ENCODE peak calls at places on chromosome 22, in eight cellular contexts. F is lower lobe of right lung; I is Right ventricle myocardium superior; N is stimulated activated effector memory CD8-positive, alpha-beta T cell treated with anti-CD3 and anti-CD28 coated beads, Interleukin-12 subunit alpha, Interleukin-12 subunit beta, amount 100 ng/mL, for 72 hours; K is upper lobe of right lung; O is left lung; Y is gastroesophageal sphincter; M is body of pancreas. T is an unnamed sample.

GRCh38 chr22:20494978-20495860 is at the start of gene KLHL22:
- ATAC-seq in K (peak), Y (peak), O (peak), I (peak), F (peak), M (peak), N (peak), T (peak)

GRCh38 chr22:49936018-49936972 is 17.9 kb downstream of the CRELD2 start:
- ATAC-seq in K (peak), N (peak), M (peak), O (peak), Y (peak), F (peak), I (peak), T (peak)

GRCh38 chr22:41302016-41302767 is 867 bp downstream of the ZC3H7B start:
- ATAC-seq in I (peak), Y (no peak), N (no peak), M (peak), F (peak), O (peak), K (peak), T (no peak)

GRCh38 chr22:39453765-39454378 is 2.9 kb upstream of the MGAT3 start:
- ATAC-seq in N (no peak), K (no peak), I (no peak), Y (no peak), O (no peak), M (no peak), F (no peak), T (no peak)

GRCh38 chr22:22684605-22685561 is 40.5 kb downstream of the GGTLC2 start:
- ATAC-seq in O (peak), M (no peak), I (no peak), Y (no peak), K (peak), F (peak), N (peak), T (peak)

GRCh38 chr22:50403701-50404101 is 60.6 kb downstream of the PPP6R2 start:
- ATAC-seq in F (peak), Y (no peak), O (peak), M (peak), I (peak), K (peak), N (no peak), T (no peak)

GRCh38 chr22:49186756-49187155 is 640.9 kb downstream of the BRD1 start:
- ATAC-seq in M (no peak), F (no peak), Y (no peak), I (no peak), N (no peak), K (no peak), O (no peak), T (no peak)

GRCh38 chr22:47034076-47034808 is 271.8 kb downstream of the TBC1D22A start:
- ATAC-seq in K (no peak), O (no peak), Y (no peak), M (no peak), I (peak), F (no peak), N (no peak), T (no peak)

GRCh38 chr22:25726241-25726640 is 15.7 kb upstream of the MYO18B start:
- ATAC-seq in M (no peak), O (no peak), N (peak), F (no peak), I (no peak), Y (no peak), K (no peak), T (no peak)

GRCh38 chr22:38881464-38881871 is 9.5 kb upstream of the CBX6 start:
- ATAC-seq in Y (peak), M (peak), O (peak), F (peak), I (peak), K (peak), N (no peak), T (no peak)